ENCODE peak calls at places on chromosomes 11 and 22, in ten cellular contexts. One of them, this sample, is unnamed.
A peak's percentile ranks its signal among the peaks of the same experiment; 100 is the strongest.

GRCh38 chr22:37345863-37346514 is 63.7 kb downstream of the CYTH4 start:
- DNase-seq in Daoy: peak; percentile 91
- DNase-seq in NCI-H774: no peak
- DNase-seq in stimulated activated CD4-positive, alpha-beta T cell treated with anti-CD3 and anti-CD28 coated beads, Interleukin-15, amount 100 ng/mL, for 1 hour: no peak
- DNase-seq in hypothalamus: no peak
- DNase-seq in SK-N-DZ: no peak
- DNase-seq in stimulated activated naive CD4-positive, alpha-beta T cell: no peak
- DNase-seq in Jurkat, Clone E6-1: no peak
- DNase-seq in endothelial cell: no peak
- DNase-seq in activated T-cell treated with anti-CD3 and anti-CD28 coated beads, Interleukin-2, amount 50 U/mL, for 4 hours: no peak
- DNase-seq in this sample: peak; percentile 84

GRCh38 chr11:26947379-26947844 is 46.5 kb upstream of the FIBIN start:
- DNase-seq in hypothalamus: no peak
- DNase-seq in endothelial cell: no peak
- DNase-seq in SK-N-DZ: no peak
- DNase-seq in NCI-H774: no peak
- DNase-seq in stimulated activated naive CD4-positive, alpha-beta T cell: no peak
- DNase-seq in stimulated activated CD4-positive, alpha-beta T cell treated with anti-CD3 and anti-CD28 coated beads, Interleukin-15, amount 100 ng/mL, for 1 hour: no peak
- DNase-seq in Daoy: peak; percentile 75
- DNase-seq in Jurkat, Clone E6-1: no peak
- DNase-seq in activated T-cell treated with anti-CD3 and anti-CD28 coated beads, Interleukin-2, amount 50 U/mL, for 4 hours: no peak
- DNase-seq in this sample: peak; percentile 100

GRCh38 chr22:44210721-44211120 is 30.0 kb downstream of the PARVG start:
- DNase-seq in stimulated activated CD4-positive, alpha-beta T cell treated with anti-CD3 and anti-CD28 coated beads, Interleukin-15, amount 100 ng/mL, for 1 hour: no peak
- DNase-seq in Jurkat, Clone E6-1: no peak
- DNase-seq in stimulated activated naive CD4-positive, alpha-beta T cell: no peak
- DNase-seq in SK-N-DZ: no peak
- DNase-seq in activated T-cell treated with anti-CD3 and anti-CD28 coated beads, Interleukin-2, amount 50 U/mL, for 4 hours: no peak
- DNase-seq in hypothalamus: no peak
- DNase-seq in endothelial cell: no peak
- DNase-seq in NCI-H774: no peak
- DNase-seq in Daoy: no peak
- DNase-seq in this sample: peak; percentile 41

GRCh38 chr11:93131709-93132108 is 66.1 kb downstream of the SLC36A4 start:
- DNase-seq in SK-N-DZ: peak; percentile 58
- DNase-seq in Daoy: no peak
- DNase-seq in endothelial cell: peak; percentile 30
- DNase-seq in activated T-cell treated with anti-CD3 and anti-CD28 coated beads, Interleukin-2, amount 50 U/mL, for 4 hours: no peak
- DNase-seq in NCI-H774: peak; percentile 61
- DNase-seq in stimulated activated CD4-positive, alpha-beta T cell treated with anti-CD3 and anti-CD28 coated beads, Interleukin-15, amount 100 ng/mL, for 1 hour: no peak
- DNase-seq in Jurkat, Clone E6-1: no peak
- DNase-seq in hypothalamus: no peak
- DNase-seq in stimulated activated naive CD4-positive, alpha-beta T cell: no peak
- DNase-seq in this sample: no peak

GRCh38 chr11:128522943-128523518 is 64.3 kb downstream of the ETS1 start:
- DNase-seq in activated T-cell treated with anti-CD3 and anti-CD28 coated beads, Interleukin-2, amount 50 U/mL, for 4 hours: peak; percentile 59
- DNase-seq in NCI-H774: no peak
- DNase-seq in Daoy: peak; percentile 47
- DNase-seq in endothelial cell: no peak
- DNase-seq in hypothalamus: no peak
- DNase-seq in Jurkat, Clone E6-1: no peak
- DNase-seq in stimulated activated CD4-positive, alpha-beta T cell treated with anti-CD3 and anti-CD28 coated beads, Interleukin-15, amount 100 ng/mL, for 1 hour: peak; percentile 49
- DNase-seq in SK-N-DZ: no peak
- DNase-seq in stimulated activated naive CD4-positive, alpha-beta T cell: no peak
- DNase-seq in this sample: no peak

GRCh38 chr11:86537541-86538222 is 134.7 kb downstream of the ME3 start:
- DNase-seq in endothelial cell: peak; percentile 10
- DNase-seq in NCI-H774: no peak
- DNase-seq in stimulated activated CD4-positive, alpha-beta T cell treated with anti-CD3 and anti-CD28 coated beads, Interleukin-15, amount 100 ng/mL, for 1 hour: no peak
- DNase-seq in stimulated activated naive CD4-positive, alpha-beta T cell: no peak
- DNase-seq in Daoy: no peak
- DNase-seq in SK-N-DZ: no peak
- DNase-seq in hypothalamus: no peak
- DNase-seq in Jurkat, Clone E6-1: peak; percentile 3
- DNase-seq in activated T-cell treated with anti-CD3 and anti-CD28 coated beads, Interleukin-2, amount 50 U/mL, for 4 hours: no peak
- DNase-seq in this sample: no peak

GRCh38 chr11:126492331-126492730 is 136.8 kb downstream of the ST3GAL4 start:
- DNase-seq in activated T-cell treated with anti-CD3 and anti-CD28 coated beads, Interleukin-2, amount 50 U/mL, for 4 hours: no peak
- DNase-seq in stimulated activated CD4-positive, alpha-beta T cell treated with anti-CD3 and anti-CD28 coated beads, Interleukin-15, amount 100 ng/mL, for 1 hour: no peak
- DNase-seq in Jurkat, Clone E6-1: no peak
- DNase-seq in stimulated activated naive CD4-positive, alpha-beta T cell: no peak
- DNase-seq in hypothalamus: no peak
- DNase-seq in SK-N-DZ: no peak
- DNase-seq in NCI-H774: no peak
- DNase-seq in endothelial cell: no peak
- DNase-seq in Daoy: no peak
- DNase-seq in this sample: no peak

GRCh38 chr11:78759067-78759466 is 184.4 kb upstream of the NARS2 start:
- DNase-seq in stimulated activated naive CD4-positive, alpha-beta T cell: no peak
- DNase-seq in Daoy: no peak
- DNase-seq in SK-N-DZ: no peak
- DNase-seq in endothelial cell: no peak
- DNase-seq in Jurkat, Clone E6-1: no peak
- DNase-seq in hypothalamus: no peak
- DNase-seq in stimulated activated CD4-positive, alpha-beta T cell treated with anti-CD3 and anti-CD28 coated beads, Interleukin-15, amount 100 ng/mL, for 1 hour: no peak
- DNase-seq in NCI-H774: peak; percentile 88
- DNase-seq in activated T-cell treated with anti-CD3 and anti-CD28 coated beads, Interleukin-2, amount 50 U/mL, for 4 hours: no peak
- DNase-seq in this sample: no peak

GRCh38 chr11:19903620-19904069 is 191.0 kb downstream of the NAV2 start:
- DNase-seq in stimulated activated naive CD4-positive, alpha-beta T cell: no peak
- DNase-seq in activated T-cell treated with anti-CD3 and anti-CD28 coated beads, Interleukin-2, amount 50 U/mL, for 4 hours: peak; percentile 12
- DNase-seq in SK-N-DZ: peak; percentile 67
- DNase-seq in hypothalamus: no peak
- DNase-seq in stimulated activated CD4-positive, alpha-beta T cell treated with anti-CD3 and anti-CD28 coated beads, Interleukin-15, amount 100 ng/mL, for 1 hour: no peak
- DNase-seq in Jurkat, Clone E6-1: peak; percentile 47
- DNase-seq in endothelial cell: peak; percentile 85
- DNase-seq in Daoy: peak; percentile 72
- DNase-seq in NCI-H774: peak; percentile 52
- DNase-seq in this sample: peak; percentile 30

GRCh38 chr11:28666632-28667031 is 558.4 kb downstream of the METTL15 start:
- DNase-seq in Jurkat, Clone E6-1: no peak
- DNase-seq in stimulated activated CD4-positive, alpha-beta T cell treated with anti-CD3 and anti-CD28 coated beads, Interleukin-15, amount 100 ng/mL, for 1 hour: no peak
- DNase-seq in NCI-H774: no peak
- DNase-seq in SK-N-DZ: no peak
- DNase-seq in activated T-cell treated with anti-CD3 and anti-CD28 coated beads, Interleukin-2, amount 50 U/mL, for 4 hours: no peak
- DNase-seq in Daoy: no peak
- DNase-seq in stimulated activated naive CD4-positive, alpha-beta T cell: no peak
- DNase-seq in endothelial cell: no peak
- DNase-seq in hypothalamus: no peak
- DNase-seq in this sample: peak; percentile 14

GRCh38 chr11:8586184-8586583 is 7.8 kb downstream of the STK33 start:
- DNase-seq in SK-N-DZ: no peak
- DNase-seq in endothelial cell: no peak
- DNase-seq in stimulated activated naive CD4-positive, alpha-beta T cell: no peak
- DNase-seq in NCI-H774: no peak
- DNase-seq in Daoy: no peak
- DNase-seq in hypothalamus: no peak
- DNase-seq in Jurkat, Clone E6-1: no peak
- DNase-seq in stimulated activated CD4-positive, alpha-beta T cell treated with anti-CD3 and anti-CD28 coated beads, Interleukin-15, amount 100 ng/mL, for 1 hour: no peak
- DNase-seq in activated T-cell treated with anti-CD3 and anti-CD28 coated beads, Interleukin-2, amount 50 U/mL, for 4 hours: no peak
- DNase-seq in this sample: no peak

GRCh38 chr11:102186836-102187235 is 76.6 kb downstream of the YAP1 start:
- DNase-seq in NCI-H774: no peak
- DNase-seq in endothelial cell: no peak
- DNase-seq in stimulated activated naive CD4-positive, alpha-beta T cell: no peak
- DNase-seq in hypothalamus: no peak
- DNase-seq in Daoy: no peak
- DNase-seq in SK-N-DZ: no peak
- DNase-seq in activated T-cell treated with anti-CD3 and anti-CD28 coated beads, Interleukin-2, amount 50 U/mL, for 4 hours: no peak
- DNase-seq in stimulated activated CD4-positive, alpha-beta T cell treated with anti-CD3 and anti-CD28 coated beads, Interleukin-15, amount 100 ng/mL, for 1 hour: no peak
- DNase-seq in Jurkat, Clone E6-1: no peak
- DNase-seq in this sample: no peak

GRCh38 chr11:33197915-33198727 is 36.8 kb upstream of the CSTF3 start:
- DNase-seq in Jurkat, Clone E6-1: no peak
- DNase-seq in Daoy: no peak
- DNase-seq in activated T-cell treated with anti-CD3 and anti-CD28 coated beads, Interleukin-2, amount 50 U/mL, for 4 hours: no peak
- DNase-seq in NCI-H774: no peak
- DNase-seq in hypothalamus: no peak
- DNase-seq in SK-N-DZ: no peak
- DNase-seq in endothelial cell: no peak
- DNase-seq in stimulated activated naive CD4-positive, alpha-beta T cell: no peak
- DNase-seq in stimulated activated CD4-positive, alpha-beta T cell treated with anti-CD3 and anti-CD28 coated beads, Interleukin-15, amount 100 ng/mL, for 1 hour: no peak
- DNase-seq in this sample: no peak

GRCh38 chr22:42932197-42932519 is 75.1 kb upstream of the ARFGAP3 start:
- DNase-seq in NCI-H774: no peak
- DNase-seq in hypothalamus: no peak
- DNase-seq in SK-N-DZ: no peak
- DNase-seq in stimulated activated CD4-positive, alpha-beta T cell treated with anti-CD3 and anti-CD28 coated beads, Interleukin-15, amount 100 ng/mL, for 1 hour: no peak
- DNase-seq in Jurkat, Clone E6-1: no peak
- DNase-seq in Daoy: no peak
- DNase-seq in activated T-cell treated with anti-CD3 and anti-CD28 coated beads, Interleukin-2, amount 50 U/mL, for 4 hours: no peak
- DNase-seq in stimulated activated naive CD4-positive, alpha-beta T cell: no peak
- DNase-seq in endothelial cell: no peak
- DNase-seq in this sample: no peak

GRCh38 chr11:3095712-3096361 is 38.6 kb upstream of the CARS1 start:
- DNase-seq in hypothalamus: no peak
- DNase-seq in NCI-H774: no peak
- DNase-seq in SK-N-DZ: no peak
- DNase-seq in Daoy: peak; percentile 79
- DNase-seq in Jurkat, Clone E6-1: no peak
- DNase-seq in stimulated activated CD4-positive, alpha-beta T cell treated with anti-CD3 and anti-CD28 coated beads, Interleukin-15, amount 100 ng/mL, for 1 hour: no peak
- DNase-seq in activated T-cell treated with anti-CD3 and anti-CD28 coated beads, Interleukin-2, amount 50 U/mL, for 4 hours: no peak
- DNase-seq in stimulated activated naive CD4-positive, alpha-beta T cell: no peak
- DNase-seq in endothelial cell: no peak
- DNase-seq in this sample: peak; percentile 45

GRCh38 chr22:38733329-38734202 is 22.2 kb downstream of the SUN2 start:
- DNase-seq in NCI-H774: no peak
- DNase-seq in Jurkat, Clone E6-1: no peak
- DNase-seq in Daoy: peak; percentile 39
- DNase-seq in endothelial cell: peak; percentile 51
- DNase-seq in hypothalamus: no peak
- DNase-seq in activated T-cell treated with anti-CD3 and anti-CD28 coated beads, Interleukin-2, amount 50 U/mL, for 4 hours: peak; percentile 40
- DNase-seq in SK-N-DZ: peak; percentile 52
- DNase-seq in stimulated activated naive CD4-positive, alpha-beta T cell: peak; percentile 47
- DNase-seq in stimulated activated CD4-positive, alpha-beta T cell treated with anti-CD3 and anti-CD28 coated beads, Interleukin-15, amount 100 ng/mL, for 1 hour: peak; percentile 34
- DNase-seq in this sample: no peak

GRCh38 chr11:114440121-114440860 is 1.0 kb downstream of the REXO2 start:
- DNase-seq in stimulated activated CD4-positive, alpha-beta T cell treated with anti-CD3 and anti-CD28 coated beads, Interleukin-15, amount 100 ng/mL, for 1 hour: no peak
- DNase-seq in endothelial cell: no peak
- DNase-seq in activated T-cell treated with anti-CD3 and anti-CD28 coated beads, Interleukin-2, amount 50 U/mL, for 4 hours: no peak
- DNase-seq in hypothalamus: no peak
- DNase-seq in Daoy: no peak
- DNase-seq in SK-N-DZ: peak; percentile 32
- DNase-seq in Jurkat, Clone E6-1: no peak
- DNase-seq in stimulated activated naive CD4-positive, alpha-beta T cell: no peak
- DNase-seq in NCI-H774: no peak
- DNase-seq in this sample: no peak

This sample was measured in GM04503.